ENCODE peak calls at places on chromosomes 3 and 15, in nine cellular contexts. Z is Panc1; Q is aorta; J is right cardiac atrium; P is CD4-positive, CD25-positive, alpha-beta regulatory T cell; E is HepG2; T is left lung; C is HCT116; H is IMR-90. A is an unnamed sample. For H3K27me3, the result is how much of the 10 kb centered on the place peaks cover.

GRCh38 chr3:54853573-54854404 is 74.1 kb downstream of the LRTM1 start:
- ATAC-seq in Z (peak), Q (peak), J (peak), P (no peak), E (peak), T (peak), C (peak), H (peak), A (peak)

GRCh38 chr3:133007601-133008000 is 30.6 kb upstream of the TMEM108 start:
- ATAC-seq in Z (no peak), Q (no peak), J (no peak), P (no peak), E (no peak), T (no peak), C (no peak), H (no peak), A (no peak)

GRCh38 chr15:89647191-89647851 is 7.9 kb downstream of the KIF7 start:
- ATAC-seq in Z (peak), Q (peak), J (peak), P (no peak), E (peak), T (peak), C (peak), H (peak), A (peak)

GRCh38 chr15:70585707-70586034 is 177.7 kb downstream of the UACA start:
- ATAC-seq in Z (peak), Q (no peak), J (no peak), P (no peak), E (peak), T (no peak), C (no peak), H (no peak), A (no peak)

GRCh38 chr3:110318108-110318507 is 753.5 kb upstream of the NECTIN3 start:
- ATAC-seq in Z (no peak), Q (no peak), J (no peak), P (no peak), E (no peak), T (no peak), C (no peak), H (peak), A (no peak)

GRCh38 chr3:107589454-107589853 is 66.7 kb downstream of the BBX start:
- ATAC-seq in Z (no peak), Q (no peak), J (no peak), P (no peak), E (no peak), T (no peak), C (no peak), H (no peak), A (no peak)

GRCh38 chr3:10834951-10835350 is 18.9 kb downstream of the SLC6A11 start:
- ATAC-seq in Z (no peak), Q (no peak), J (no peak), P (no peak), E (no peak), T (no peak), C (no peak), H (no peak), A (no peak)

GRCh38 chr3:194986208-194987043 is 284.5 kb downstream of the XXYLT1 start:
- ATAC-seq in Z (no peak), Q (no peak), J (no peak), P (no peak), E (no peak), T (no peak), C (no peak), H (no peak), A (no peak)

GRCh38 chr15:43896543-43896942 is 69.7 kb downstream of the WDR76 start:
- ATAC-seq in Z (no peak), Q (no peak), J (no peak), P (no peak), E (no peak), T (no peak), C (peak), H (no peak), A (no peak)

GRCh38 chr3:196341142-196341541 is 3.0 kb upstream of the TM4SF19 start:
- ATAC-seq in Z (no peak), Q (no peak), J (no peak), P (no peak), E (no peak), T (peak), C (no peak), H (peak), A (no peak)

GRCh38 chr15:67148196-67148701 is 82.8 kb downstream of the SMAD3 start:
- ATAC-seq in Z (peak), Q (no peak), J (no peak), P (no peak), E (no peak), T (peak), C (no peak), H (no peak), A (no peak)

GRCh38 chr15:85780586-85780985 is 14.1 kb downstream of the KLHL25 start:
- ATAC-seq in Z (no peak), Q (no peak), J (no peak), P (no peak), E (no peak), T (no peak), C (no peak), H (no peak), A (no peak)

GRCh38 chr3:150800722-150801121 is 37.8 kb upstream of the SIAH2 start:
- ATAC-seq in Z (no peak), Q (no peak), J (no peak), P (no peak), E (no peak), T (no peak), C (no peak), H (no peak), A (no peak)

GRCh38 chr3:184737641-184738518 is 26.0 kb upstream of the MAGEF1 start:
- ATAC-seq in Z (no peak), Q (no peak), J (peak), P (no peak), E (no peak), T (peak), C (no peak), H (peak), A (no peak)

GRCh38 chr3:142844339-142844977 is 44.4 kb downstream of the PCOLCE2 start:
- ATAC-seq in Z (peak), Q (no peak), J (no peak), P (peak), E (peak), T (peak), C (peak), H (peak), A (no peak)

GRCh38 chr3:192422998-192423349 is 304.4 kb downstream of the FGF12 start:
- ATAC-seq in Z (no peak), Q (no peak), J (no peak), P (no peak), E (peak), T (peak), C (peak), H (no peak), A (no peak)

GRCh38 chr3:21920431-21920830 is 169.4 kb upstream of the ZNF385D start:
- ATAC-seq in Z (no peak), Q (no peak), J (no peak), P (no peak), E (no peak), T (peak), C (no peak), H (peak), A (no peak)

GRCh38 chr3:40232626-40233025 is 76.9 kb upstream of the EIF1B start:
- ATAC-seq in Z (no peak), Q (no peak), J (no peak), P (no peak), E (no peak), T (no peak), C (no peak), H (no peak), A (no peak)

GRCh38 chr15:62875626-62876021 is 166.9 kb upstream of the TPM1 start:
- ATAC-seq in Z (no peak), Q (no peak), J (no peak), P (no peak), E (no peak), T (no peak), C (no peak), H (peak), A (peak)

GRCh38 chr3:154176036-154176435 is 54.8 kb downstream of the ARHGEF26 start:
- ATAC-seq in Z (no peak), Q (no peak), J (no peak), P (no peak), E (no peak), T (no peak), C (no peak), H (no peak), A (no peak)

GRCh38 chr15:40014390-40014789 is 24.6 kb downstream of the SRP14 start:
- ATAC-seq in Z (no peak), Q (no peak), J (no peak), P (no peak), E (no peak), T (no peak), C (no peak), H (no peak), A (no peak)
- H3K27me3 ChIP-seq in Z (under half), Q (under half), J (under half), P (under half), E (under half), T (under half), C (under half), H (under half), A (under half)

GRCh38 chr15:29805708-29806104 is 16.6 kb downstream of the TJP1 start:
- ATAC-seq in Z (no peak), Q (no peak), J (no peak), P (no peak), E (no peak), T (no peak), C (no peak), H (no peak), A (no peak)
- H3K27ac ChIP-seq in Z (no peak), Q (no peak), J (no peak), P (no peak), E (no peak), T (no peak), C (no peak), H (no peak), A (no peak)

GRCh38 chr3:23199649-23200048 is 3.5 kb upstream of the UBE2E2 start:
- ATAC-seq in Z (no peak), Q (no peak), J (no peak), P (no peak), E (no peak), T (no peak), C (no peak), H (no peak), A (no peak)
- H3K27me3 ChIP-seq in Z (under half), Q (under half), J (under half), P (under half), E (under half), T (under half), C (under half), H (under half), A (under half)

GRCh38 chr3:148863814-148864213 is 1.3 kb upstream of the CPA3 start:
- ATAC-seq in Z (no peak), Q (no peak), J (no peak), P (no peak), E (no peak), T (no peak), C (no peak), H (no peak), A (no peak)
- H3K27ac ChIP-seq in Z (no peak), Q (no peak), J (no peak), P (no peak), E (no peak), T (no peak), C (no peak), H (no peak), A (no peak)

GRCh38 chr3:113210608-113211369 is 568 bp upstream of the BOC start:
- ATAC-seq in Z (no peak), Q (peak), J (peak), P (no peak), E (no peak), T (peak), C (peak), H (peak), A (peak)

GRCh38 chr3:113214227-113214626 is 2.9 kb downstream of the BOC start:
- ATAC-seq in Z (no peak), Q (no peak), J (no peak), P (no peak), E (no peak), T (no peak), C (no peak), H (no peak), A (no peak)

GRCh38 chr3:113212845-113213375 is 1.6 kb downstream of the BOC start:
- ATAC-seq in Z (no peak), Q (no peak), J (no peak), P (no peak), E (no peak), T (no peak), C (no peak), H (no peak), A (no peak)

GRCh38 chr3:113211370-113212154 is at the start of gene BOC:
- ATAC-seq in Z (peak), Q (peak), J (peak), P (no peak), E (peak), T (peak), C (peak), H (peak), A (peak)

GRCh38 chr3:113212155-113212844 is 943 bp downstream of the BOC start:
- ATAC-seq in Z (peak), Q (peak), J (peak), P (no peak), E (peak), T (peak), C (no peak), H (peak), A (peak)
- H3K27me3 ChIP-seq in Z (under half), Q (under half), J (under half), P (under half), E (under half), T (under half), C (under half), H (under half), A (under half)

GRCh38 chr3:17945799-17946381 is 203.5 kb upstream of the TBC1D5 start:
- ATAC-seq in Z (no peak), Q (no peak), J (no peak), P (no peak), E (no peak), T (no peak), C (no peak), H (no peak), A (no peak)
- H3K27ac ChIP-seq in Z (no peak), Q (no peak), J (no peak), P (no peak), E (no peak), T (no peak), C (no peak), H (no peak), A (no peak)